ENCODE peak calls at places on chromosomes 6 and 20, in seven cellular contexts. One of them, this sample, is unnamed.

GRCh38 chr6:89977808-89978748 is 83.8 kb downstream of the GJA10 start:
- DNase-seq in H9: no peak
- DNase-seq in mesenchymal stem cell: peak; percentile 85
- DNase-seq in IMR-90: peak; percentile 93
- DNase-seq in neuronal stem cell: no peak
- DNase-seq in H1: no peak
- DNase-seq in trophoblast cell: no peak
- DNase-seq in this sample: no peak

GRCh38 chr6:41694815-41695536 is 40.4 kb downstream of the TFEB start:
- DNase-seq in H9: no peak
- DNase-seq in mesenchymal stem cell: no peak
- DNase-seq in IMR-90: peak; percentile 43
- DNase-seq in neuronal stem cell: no peak
- DNase-seq in H1: no peak
- DNase-seq in trophoblast cell: no peak
- DNase-seq in this sample: no peak

GRCh38 chr6:167831281-167831680 is 4.6 kb downstream of the AFDN start:
- DNase-seq in H9: no peak
- DNase-seq in mesenchymal stem cell: no peak
- DNase-seq in IMR-90: peak; percentile 25
- DNase-seq in neuronal stem cell: no peak
- DNase-seq in H1: no peak
- DNase-seq in trophoblast cell: no peak
- DNase-seq in this sample: no peak

GRCh38 chr20:5364997-5365597 is 48.3 kb upstream of the PROKR2 start:
- DNase-seq in H9: no peak
- DNase-seq in mesenchymal stem cell: peak; percentile 54
- DNase-seq in IMR-90: no peak
- DNase-seq in neuronal stem cell: no peak
- DNase-seq in H1: no peak
- DNase-seq in trophoblast cell: no peak
- DNase-seq in this sample: peak; percentile 63

GRCh38 chr6:7644394-7644793 is 54.4 kb downstream of the SNRNP48 start:
- DNase-seq in H9: no peak
- DNase-seq in mesenchymal stem cell: no peak
- DNase-seq in IMR-90: no peak
- DNase-seq in neuronal stem cell: no peak
- DNase-seq in H1: no peak
- DNase-seq in trophoblast cell: no peak
- DNase-seq in this sample: no peak

GRCh38 chr20:62918830-62919229 is 7.5 kb downstream of the DIDO1 start:
- DNase-seq in H9: no peak
- DNase-seq in mesenchymal stem cell: no peak
- DNase-seq in IMR-90: no peak
- DNase-seq in neuronal stem cell: no peak
- DNase-seq in H1: no peak
- DNase-seq in trophoblast cell: no peak
- DNase-seq in this sample: no peak

GRCh38 chr6:34152042-34152524 is 6.2 kb upstream of the GRM4 start:
- DNase-seq in H9: no peak
- DNase-seq in mesenchymal stem cell: no peak
- DNase-seq in IMR-90: no peak
- DNase-seq in neuronal stem cell: no peak
- DNase-seq in H1: peak; percentile 47
- DNase-seq in trophoblast cell: no peak
- DNase-seq in this sample: no peak

GRCh38 chr20:38278150-38278549 is 17.6 kb upstream of the KIAA1755 start:
- DNase-seq in H9: no peak
- DNase-seq in mesenchymal stem cell: peak; percentile 42
- DNase-seq in IMR-90: peak; percentile 54
- DNase-seq in neuronal stem cell: peak; percentile 32
- DNase-seq in H1: no peak
- DNase-seq in trophoblast cell: no peak
- DNase-seq in this sample: no peak

GRCh38 chr20:44245977-44246376 is 1.1 kb upstream of the GDAP1L1 start:
- DNase-seq in H9: no peak
- DNase-seq in mesenchymal stem cell: no peak
- DNase-seq in IMR-90: no peak
- DNase-seq in neuronal stem cell: no peak
- DNase-seq in H1: no peak
- DNase-seq in trophoblast cell: no peak
- DNase-seq in this sample: no peak

GRCh38 chr20:44251284-44251683 is 4.2 kb downstream of the GDAP1L1 start:
- DNase-seq in H9: no peak
- DNase-seq in mesenchymal stem cell: no peak
- DNase-seq in IMR-90: no peak
- DNase-seq in neuronal stem cell: no peak
- DNase-seq in H1: no peak
- DNase-seq in trophoblast cell: no peak
- DNase-seq in this sample: no peak

GRCh38 chr20:44247131-44247571 is at the start of gene GDAP1L1:
- DNase-seq in H9: peak; percentile 78
- DNase-seq in mesenchymal stem cell: no peak
- DNase-seq in IMR-90: no peak
- DNase-seq in neuronal stem cell: peak; percentile 51
- DNase-seq in H1: peak; percentile 80
- DNase-seq in trophoblast cell: no peak
- DNase-seq in this sample: peak; percentile 73

GRCh38 chr20:44247676-44248419 is 740 bp downstream of the GDAP1L1 start:
- DNase-seq in H9: peak; percentile 86
- DNase-seq in mesenchymal stem cell: peak; percentile 46
- DNase-seq in IMR-90: peak; percentile 15
- DNase-seq in neuronal stem cell: peak; percentile 78
- DNase-seq in H1: peak; percentile 96
- DNase-seq in trophoblast cell: peak; percentile 35
- DNase-seq in this sample: peak; percentile 78

DNA sequence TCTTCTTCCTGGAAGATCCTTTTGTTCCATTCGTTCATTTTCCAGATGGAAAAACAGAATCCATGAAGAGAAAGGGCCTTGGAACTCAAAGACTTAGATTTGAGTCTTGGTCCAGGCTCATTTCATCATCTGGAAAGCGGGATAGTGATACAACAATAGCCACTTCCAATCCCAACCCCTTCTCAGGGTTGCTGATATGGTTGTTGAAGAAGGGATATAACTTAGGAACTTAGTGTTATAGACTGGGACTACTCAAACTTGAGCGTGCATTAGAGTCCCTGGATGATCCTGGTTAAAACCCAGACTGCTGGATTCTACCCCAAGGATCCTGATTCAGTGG is 1.3 kb downstream of the GDAP1L1 start:
- DNase-seq in H9: no peak
- DNase-seq in mesenchymal stem cell: no peak
- DNase-seq in IMR-90: no peak
- DNase-seq in neuronal stem cell: no peak
- DNase-seq in H1: no peak
- DNase-seq in trophoblast cell: no peak
- DNase-seq in this sample: no peak
- H3K27ac ChIP-seq in H9: no peak overlapping the region
- H3K27ac ChIP-seq in mesenchymal stem cell: no peak overlapping the region
- H3K27ac ChIP-seq in IMR-90: no peak overlapping the region
- H3K27ac ChIP-seq in neuronal stem cell: no peak overlapping the region
- H3K27ac ChIP-seq in H1: no peak overlapping the region
- H3K27ac ChIP-seq in trophoblast cell: no peak overlapping the region
- H3K27ac ChIP-seq in this sample: no peak overlapping the region

GRCh38 chr20:61295726-61296628 is 43.9 kb downstream of the CDH4 start:
- DNase-seq in H9: no peak
- DNase-seq in mesenchymal stem cell: no peak
- DNase-seq in IMR-90: no peak
- DNase-seq in neuronal stem cell: no peak
- DNase-seq in H1: peak; percentile 41
- DNase-seq in trophoblast cell: no peak
- DNase-seq in this sample: no peak
- H4K8ac ChIP-seq in H9: no peak overlapping the region
- H4K8ac ChIP-seq in mesenchymal stem cell: no peak overlapping the region
- H4K8ac ChIP-seq in IMR-90: no peak overlapping the region
- H4K8ac ChIP-seq in neuronal stem cell: no peak overlapping the region
- H4K8ac ChIP-seq in H1: no peak overlapping the region
- H4K8ac ChIP-seq in trophoblast cell: no peak overlapping the region
- H4K8ac ChIP-seq in this sample: no peak overlapping the region

GRCh38 chr6:125481056-125481455 is 179.3 kb upstream of the HDDC2 start:
- DNase-seq in H9: no peak
- DNase-seq in mesenchymal stem cell: peak; percentile 11
- DNase-seq in IMR-90: no peak
- DNase-seq in neuronal stem cell: no peak
- DNase-seq in H1: no peak
- DNase-seq in trophoblast cell: no peak
- DNase-seq in this sample: no peak

GRCh38 chr6:125480571-125480970 is 178.8 kb upstream of the HDDC2 start:
- DNase-seq in H9: no peak
- DNase-seq in mesenchymal stem cell: peak; percentile 32
- DNase-seq in IMR-90: no peak
- DNase-seq in neuronal stem cell: no peak
- DNase-seq in H1: no peak
- DNase-seq in trophoblast cell: no peak
- DNase-seq in this sample: no peak

GRCh38 chr6:125486881-125487280 is 185.1 kb upstream of the HDDC2 start:
- DNase-seq in H9: no peak
- DNase-seq in mesenchymal stem cell: no peak
- DNase-seq in IMR-90: no peak
- DNase-seq in neuronal stem cell: no peak
- DNase-seq in H1: no peak
- DNase-seq in trophoblast cell: no peak
- DNase-seq in this sample: no peak

GRCh38 chr6:125480146-125480545 is 178.4 kb upstream of the HDDC2 start:
- DNase-seq in H9: no peak
- DNase-seq in mesenchymal stem cell: no peak
- DNase-seq in IMR-90: no peak
- DNase-seq in neuronal stem cell: no peak
- DNase-seq in H1: no peak
- DNase-seq in trophoblast cell: no peak
- DNase-seq in this sample: no peak

GRCh38 chr6:125485757-125486156 is 184.0 kb upstream of the HDDC2 start:
- DNase-seq in H9: no peak
- DNase-seq in mesenchymal stem cell: no peak
- DNase-seq in IMR-90: no peak
- DNase-seq in neuronal stem cell: no peak
- DNase-seq in H1: no peak
- DNase-seq in trophoblast cell: no peak
- DNase-seq in this sample: no peak
- H3K27ac ChIP-seq in H9: no peak overlapping the region
- H3K27ac ChIP-seq in mesenchymal stem cell: no peak overlapping the region
- H3K27ac ChIP-seq in IMR-90: no peak overlapping the region
- H3K27ac ChIP-seq in neuronal stem cell: no peak overlapping the region
- H3K27ac ChIP-seq in H1: no peak overlapping the region
- H3K27ac ChIP-seq in trophoblast cell: no peak overlapping the region
- H3K27ac ChIP-seq in this sample: no peak overlapping the region

GRCh38 chr6:36169023-36170007 is 27.2 kb upstream of the BRPF3 start:
- DNase-seq in H9: no peak
- DNase-seq in mesenchymal stem cell: no peak
- DNase-seq in IMR-90: no peak
- DNase-seq in neuronal stem cell: no peak
- DNase-seq in H1: no peak
- DNase-seq in trophoblast cell: no peak
- DNase-seq in this sample: no peak

GRCh38 chr6:36171573-36171972 is 25.0 kb upstream of the BRPF3 start:
- DNase-seq in H9: no peak
- DNase-seq in mesenchymal stem cell: no peak
- DNase-seq in IMR-90: no peak
- DNase-seq in neuronal stem cell: no peak
- DNase-seq in H1: no peak
- DNase-seq in trophoblast cell: no peak
- DNase-seq in this sample: no peak

DNA sequence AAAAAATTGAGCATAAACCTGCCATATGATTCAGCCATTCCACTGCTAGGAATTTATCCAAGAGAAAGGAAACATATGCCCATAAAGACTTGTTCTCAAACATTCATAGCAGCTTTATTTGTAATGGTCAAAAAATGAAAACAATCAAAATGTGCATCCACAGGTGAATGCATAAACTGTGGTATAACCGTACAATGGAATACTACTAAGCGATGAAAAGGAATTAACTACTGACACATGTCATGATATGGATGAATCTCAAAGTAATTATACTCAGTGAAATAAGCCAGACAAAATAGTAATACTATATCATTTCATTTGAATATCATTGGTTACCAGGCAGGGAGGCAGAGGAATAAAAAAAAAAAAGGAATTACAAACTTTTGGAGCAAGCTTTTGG is 25.8 kb upstream of the BRPF3 start:
- DNase-seq in H9: no peak
- DNase-seq in mesenchymal stem cell: no peak
- DNase-seq in IMR-90: no peak
- DNase-seq in neuronal stem cell: no peak
- DNase-seq in H1: no peak
- DNase-seq in trophoblast cell: no peak
- DNase-seq in this sample: no peak
- H4K8ac ChIP-seq in H9: no peak overlapping the region
- H4K8ac ChIP-seq in mesenchymal stem cell: no peak overlapping the region
- H4K8ac ChIP-seq in IMR-90: no peak overlapping the region
- H4K8ac ChIP-seq in neuronal stem cell: no peak overlapping the region
- H4K8ac ChIP-seq in H1: no peak overlapping the region
- H4K8ac ChIP-seq in trophoblast cell: no peak overlapping the region
- H4K8ac ChIP-seq in this sample: no peak overlapping the region

GRCh38 chr6:151069641-151070040 is 170.1 kb upstream of the AKAP12 start:
- DNase-seq in H9: no peak
- DNase-seq in mesenchymal stem cell: no peak
- DNase-seq in IMR-90: no peak
- DNase-seq in neuronal stem cell: no peak
- DNase-seq in H1: no peak
- DNase-seq in trophoblast cell: no peak
- DNase-seq in this sample: no peak

GRCh38 chr6:151068761-151069312 is 170.9 kb upstream of the AKAP12 start:
- DNase-seq in H9: no peak
- DNase-seq in mesenchymal stem cell: peak; percentile 49
- DNase-seq in IMR-90: peak; percentile 62
- DNase-seq in neuronal stem cell: no peak
- DNase-seq in H1: no peak
- DNase-seq in trophoblast cell: no peak
- DNase-seq in this sample: no peak

GRCh38 chr6:151065027-151065815 is 174.5 kb upstream of the AKAP12 start:
- DNase-seq in H9: no peak
- DNase-seq in mesenchymal stem cell: no peak
- DNase-seq in IMR-90: no peak
- DNase-seq in neuronal stem cell: no peak
- DNase-seq in H1: peak; percentile 33
- DNase-seq in trophoblast cell: no peak
- DNase-seq in this sample: no peak

GRCh38 chr6:151070666-151071065 is 169.1 kb upstream of the AKAP12 start:
- DNase-seq in H9: no peak
- DNase-seq in mesenchymal stem cell: peak; percentile 61
- DNase-seq in IMR-90: peak; percentile 92
- DNase-seq in neuronal stem cell: no peak
- DNase-seq in H1: no peak
- DNase-seq in trophoblast cell: no peak
- DNase-seq in this sample: no peak

GRCh38 chr6:151067684-151068596 is 171.8 kb upstream of the AKAP12 start:
- DNase-seq in H9: no peak
- DNase-seq in mesenchymal stem cell: peak; percentile 93
- DNase-seq in IMR-90: peak; percentile 97
- DNase-seq in neuronal stem cell: no peak
- DNase-seq in H1: peak; percentile 33
- DNase-seq in trophoblast cell: peak; percentile 91
- DNase-seq in this sample: no peak
- H3K27ac ChIP-seq in H9: no peak overlapping the region
- H3K27ac ChIP-seq in mesenchymal stem cell: peak overlapping the region; percentile 94
- H3K27ac ChIP-seq in IMR-90: peak overlapping the region; percentile 90
- H3K27ac ChIP-seq in neuronal stem cell: no peak overlapping the region
- H3K27ac ChIP-seq in H1: no peak overlapping the region
- H3K27ac ChIP-seq in trophoblast cell: no peak overlapping the region
- H3K27ac ChIP-seq in this sample: no peak overlapping the region

GRCh38 chr6:110524305-110524704 is 47.9 kb upstream of the SLC22A16 start:
- DNase-seq in H9: no peak
- DNase-seq in mesenchymal stem cell: no peak
- DNase-seq in IMR-90: no peak
- DNase-seq in neuronal stem cell: no peak
- DNase-seq in H1: no peak
- DNase-seq in trophoblast cell: no peak
- DNase-seq in this sample: no peak
- H4K8ac ChIP-seq in H9: no peak overlapping the region
- H4K8ac ChIP-seq in mesenchymal stem cell: no peak overlapping the region
- H4K8ac ChIP-seq in IMR-90: no peak overlapping the region
- H4K8ac ChIP-seq in neuronal stem cell: no peak overlapping the region
- H4K8ac ChIP-seq in H1: no peak overlapping the region
- H4K8ac ChIP-seq in trophoblast cell: no peak overlapping the region
- H4K8ac ChIP-seq in this sample: no peak overlapping the region

This sample was measured in mesendoderm.